ENCODE peak calls at places on chromosome 20, in seven cellular contexts. R, D, F, O, W, I and G are unnamed samples.

GRCh38 chr20:37042986-37043972 is 52.5 kb downstream of the RBL1 start:
- DNase-seq in W (no peak), O (no peak), I (no peak), R (no peak), F (peak), D (no peak), G (no peak)

GRCh38 chr20:60304026-60304590 is 345.9 kb downstream of the CDH26 start:
- DNase-seq in R (no peak), W (no peak), F (no peak), O (no peak), I (no peak), D (no peak), G (no peak)

GRCh38 chr20:34404803-34405202 is 41.7 kb downstream of the ITCH start:
- DNase-seq in D (no peak), F (no peak), W (no peak), O (no peak), R (no peak), I (no peak), G (no peak)

GRCh38 chr20:745683-746301 is 22.5 kb downstream of the SLC52A3 start:
- DNase-seq in W (peak), I (no peak), D (no peak), R (no peak), F (no peak), O (no peak), G (no peak)

GRCh38 chr20:60135276-60135675 is 177.1 kb downstream of the CDH26 start:
- DNase-seq in R (no peak), I (no peak), O (no peak), W (no peak), D (no peak), F (no peak), G (no peak)

GRCh38 chr20:2658414-2659354 is 5.3 kb downstream of the IDH3B start:
- DNase-seq in O (no peak), I (no peak), D (no peak), W (no peak), R (no peak), F (no peak), G (peak)

GRCh38 chr20:6792789-6793188 is 25.3 kb downstream of the BMP2 start:
- DNase-seq in F (no peak), R (no peak), O (no peak), I (no peak), W (no peak), D (no peak), G (no peak)

GRCh38 chr20:57619053-57619831 is 984 bp downstream of the ZBP1 start:
- DNase-seq in O (no peak), D (no peak), F (no peak), W (no peak), R (no peak), I (no peak), G (no peak)

GRCh38 chr20:47196091-47197081 is 160.1 kb downstream of the ZMYND8 start:
- DNase-seq in I (no peak), W (peak), D (peak), R (peak), O (peak), F (peak), G (peak)

GRCh38 chr20:45798935-45799642 is 7.3 kb downstream of the DNTTIP1 start:
- DNase-seq in I (no peak), D (peak), O (no peak), W (peak), R (no peak), F (peak), G (peak)

GRCh38 chr20:14117768-14118167 is 122.5 kb downstream of the MACROD2 start:
- DNase-seq in W (no peak), R (no peak), D (no peak), F (no peak), I (no peak), O (no peak), G (no peak)

GRCh38 chr20:46767127-46767761 is 57.8 kb downstream of the SLC2A10 start:
- DNase-seq in W (peak), D (peak), O (no peak), R (no peak), I (peak), F (no peak), G (peak)

GRCh38 chr20:4018015-4018748 is 2.8 kb upstream of the RNF24 start:
- DNase-seq in O (no peak), D (no peak), W (no peak), I (no peak), R (no peak), F (no peak), G (no peak)

GRCh38 chr20:61538481-61539265 is 286.6 kb downstream of the CDH4 start:
- DNase-seq in I (no peak), O (no peak), R (no peak), W (no peak), F (no peak), D (no peak), G (no peak)

GRCh38 chr20:47659904-47660601 is 125.2 kb downstream of the SULF2 start:
- DNase-seq in D (no peak), W (peak), R (no peak), F (no peak), I (no peak), O (no peak), G (no peak)

GRCh38 chr20:30816182-30816645 is 441.2 kb upstream of the DEFB115 start:
- DNase-seq in I (no peak), R (no peak), F (peak), D (no peak), O (no peak), W (peak), G (peak)

GRCh38 chr20:50744143-50744792 is 12.9 kb downstream of the PARD6B start:
- DNase-seq in I (no peak), F (no peak), O (peak), R (no peak), D (no peak), W (peak), G (peak)

GRCh38 chr20:32004963-32005362 is 5.3 kb upstream of the CCM2L start:
- DNase-seq in W (peak), D (no peak), F (no peak), O (no peak), I (no peak), R (no peak), G (no peak)

GRCh38 chr20:48919882-48920526 is 1.5 kb upstream of the ARFGEF2 start:
- DNase-seq in R (no peak), D (no peak), W (no peak), F (no peak), O (no peak), I (no peak), G (no peak)

GRCh38 chr20:13008761-13009681 is at the start of gene SPTLC3:
- DNase-seq in W (peak), O (peak), D (no peak), R (no peak), F (no peak), I (no peak), G (no peak)

GRCh38 chr20:17619351-17620093 is 49.6 kb downstream of the DSTN start:
- DNase-seq in O (no peak), F (peak), D (no peak), W (no peak), R (no peak), I (no peak), G (no peak)

GRCh38 chr20:39886650-39887190 is 802.3 kb downstream of the MAFB start:
- DNase-seq in W (no peak), D (no peak), O (no peak), I (no peak), R (no peak), F (no peak), G (no peak)

GRCh38 chr20:949717-950116 is 33.6 kb upstream of the ANGPT4 start:
- DNase-seq in I (no peak), O (no peak), F (no peak), D (no peak), W (no peak), R (no peak), G (no peak)

GRCh38 chr20:22389836-22390542 is 194.4 kb downstream of the FOXA2 start:
- DNase-seq in W (peak), D (no peak), R (no peak), I (no peak), O (no peak), F (no peak), G (no peak)

GRCh38 chr20:9422335-9422734 is 92.1 kb upstream of the LAMP5 start:
- DNase-seq in I (no peak), F (no peak), O (no peak), W (no peak), R (no peak), D (no peak), G (no peak)

GRCh38 chr20:50303573-50304500 is 113.2 kb downstream of the CEBPB start:
- DNase-seq in R (no peak), W (peak), F (no peak), I (no peak), D (no peak), O (peak), G (peak)

GRCh38 chr20:36784900-36785299 is 11.3 kb upstream of the DSN1 start:
- DNase-seq in I (no peak), F (no peak), W (peak), R (no peak), D (no peak), O (no peak), G (no peak)

GRCh38 chr20:11229772-11230171 is 556.0 kb upstream of the JAG1 start:
- DNase-seq in F (no peak), I (no peak), R (no peak), W (peak), D (no peak), O (peak), G (no peak)

GRCh38 chr20:63937596-63937995 is 18.6 kb downstream of the UCKL1 start:
- DNase-seq in D (no peak), O (no peak), R (no peak), F (no peak), W (no peak), I (no peak), G (no peak)

GRCh38 chr20:44053046-44053445 is 133.9 kb downstream of the JPH2 start:
- DNase-seq in O (no peak), F (no peak), W (no peak), D (no peak), R (no peak), I (no peak), G (no peak)

GRCh38 chr20:31517373-31517772 is 3.1 kb downstream of the HM13 start:
- DNase-seq in D (no peak), W (peak), I (no peak), O (peak), R (no peak), F (no peak), G (peak)

GRCh38 chr20:6381887-6382286 is 259.1 kb upstream of the FERMT1 start:
- DNase-seq in R (no peak), D (no peak), W (peak), F (no peak), O (no peak), I (no peak), G (no peak)

GRCh38 chr20:58251979-58252591 is 23.6 kb upstream of the ANKRD60 start:
- DNase-seq in O (peak), W (peak), I (no peak), F (no peak), D (no peak), R (no peak), G (no peak)

GRCh38 chr20:45918182-45918737 is 6.3 kb upstream of the PLTP start:
- DNase-seq in W (peak), D (no peak), I (no peak), R (peak), O (no peak), F (no peak), G (no peak)

GRCh38 chr20:23049201-23049932 is at the start of gene THBD:
- DNase-seq in F (no peak), O (no peak), W (peak), R (no peak), I (no peak), D (no peak), G (no peak)

GRCh38 chr20:21613512-21613911 is 92.0 kb upstream of the PAX1 start:
- DNase-seq in O (no peak), F (no peak), I (no peak), D (peak), R (no peak), W (no peak), G (peak)

GRCh38 chr20:20561172-20561571 is 151.3 kb downstream of the RALGAPA2 start:
- DNase-seq in F (no peak), D (peak), W (no peak), I (no peak), O (no peak), R (no peak), G (peak)

GRCh38 chr20:62837790-62838458 is 21.1 kb downstream of the COL9A3 start:
- DNase-seq in W (peak), R (no peak), I (no peak), O (peak), D (peak), F (no peak), G (peak)